ENCODE peak calls at places on chromosome 14, in seven cellular contexts. B is colonic mucosa, A is cardiac muscle cell, Z is tibial artery, J is A549, C is adrenal gland, K is stomach. F is an unnamed sample.

GRCh38 chr14:32217301-32217700 is 14.2 kb upstream of the RNU6-8 start:
- DNase-seq in A (no peak), C (no peak), B (no peak), Z (no peak), J (no peak), K (no peak), F (no peak)

GRCh38 chr14:102644523-102644922 is 52.1 kb downstream of the RCOR1 start:
- DNase-seq in A (no peak), J (no peak), C (no peak), B (no peak), K (no peak), Z (no peak), F (no peak)

GRCh38 chr14:67418368-67419174 is 6.6 kb upstream of the PLEK2 start:
- DNase-seq in K (peak), Z (no peak), C (no peak), B (peak), J (peak), A (no peak), F (no peak)

GRCh38 chr14:60116181-60116580 is 24.5 kb downstream of the PCNX4 start:
- DNase-seq in K (no peak), Z (no peak), J (no peak), A (no peak), C (no peak), B (no peak), F (no peak)

GRCh38 chr14:49621114-49621881 is 699 bp downstream of the MGAT2 start:
- DNase-seq in A (peak), C (peak), K (peak), B (peak), Z (peak), J (peak), F (peak)

GRCh38 chr14:75578099-75578785 is at the start of gene FLVCR2:
- DNase-seq in C (peak), A (peak), J (peak), B (peak), K (peak), Z (peak), F (peak)

GRCh38 chr14:57052705-57053302 is 215.9 kb downstream of the EXOC5 start:
- DNase-seq in A (no peak), B (no peak), J (no peak), Z (no peak), C (no peak), K (no peak), F (no peak)

GRCh38 chr14:28461379-28461778 is 305.2 kb upstream of the FOXG1 start:
- DNase-seq in A (peak), Z (no peak), J (peak), B (no peak), C (no peak), K (no peak), F (no peak)

GRCh38 chr14:99212646-99213045 is 59.4 kb downstream of the BCL11B start:
- DNase-seq in J (no peak), Z (no peak), B (no peak), K (no peak), A (no peak), C (no peak), F (no peak)

GRCh38 chr14:104101086-104101621 is 15.7 kb downstream of the ASPG start:
- DNase-seq in J (no peak), Z (no peak), B (peak), A (no peak), C (no peak), K (peak), F (peak)

GRCh38 chr14:22432348-22432976 is 156.6 kb downstream of the DAD1 start:
- DNase-seq in B (peak), K (peak), A (peak), J (peak), C (peak), Z (peak), F (no peak)

GRCh38 chr14:65224799-65225198 is 122.5 kb upstream of the MAX start:
- DNase-seq in B (no peak), Z (no peak), K (peak), C (no peak), A (peak), J (no peak), F (no peak)

GRCh38 chr14:62592877-62593276 is 452.4 kb downstream of the KCNH5 start:
- DNase-seq in K (no peak), A (no peak), J (peak), Z (no peak), B (no peak), C (no peak), F (no peak)

GRCh38 chr14:24252289-24253124 is 10.1 kb upstream of the TINF2 start:
- DNase-seq in A (no peak), J (no peak), B (no peak), Z (no peak), C (no peak), K (no peak), F (no peak)

GRCh38 chr14:65847065-65847847 is 434.7 kb downstream of the FUT8 start:
- DNase-seq in K (no peak), J (no peak), B (peak), Z (no peak), C (peak), A (no peak), F (no peak)

GRCh38 chr14:89164168-89165074 is 252.6 kb downstream of the FOXN3 start:
- DNase-seq in Z (no peak), J (no peak), A (no peak), K (no peak), C (no peak), B (no peak), F (no peak)
- H3K27ac ChIP-seq in Z (peak), J (no peak), A (no peak), K (peak), C (no peak), B (peak), F (no peak)

DNA sequence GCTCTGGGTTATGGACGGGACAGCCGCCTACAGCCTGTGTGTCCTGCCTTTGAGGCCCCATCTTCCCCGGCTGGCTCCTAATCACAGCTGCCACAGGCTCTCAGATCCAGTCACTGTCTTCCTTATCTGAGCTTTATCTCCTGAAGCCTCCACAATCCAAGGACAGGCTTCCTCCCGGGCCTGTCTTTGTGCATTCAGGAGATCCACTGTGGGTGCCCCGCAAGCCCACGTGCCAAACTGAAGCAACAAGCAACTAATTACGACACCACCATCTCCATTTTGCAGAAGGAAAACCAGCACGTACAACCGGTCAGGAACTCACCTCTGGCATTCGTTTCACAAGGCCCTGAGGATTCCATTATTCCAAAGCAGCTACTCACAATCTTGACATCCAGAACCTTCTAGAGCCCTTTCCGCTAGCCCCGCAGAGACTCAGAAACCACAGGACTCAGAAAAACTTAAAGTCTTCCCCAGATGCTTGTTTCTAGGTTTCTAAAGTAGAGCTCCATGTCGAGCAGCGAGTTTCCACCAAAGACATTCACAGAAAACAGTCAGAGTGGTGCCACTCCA is 14.0 kb downstream of the SYNE3 start:
- DNase-seq in A (no peak), K (no peak), C (peak), B (no peak), J (no peak), Z (no peak), F (no peak)
- H3K27ac ChIP-seq in A (no peak), K (no peak), C (peak), B (no peak), J (no peak), Z (no peak), F (no peak)

DNA sequence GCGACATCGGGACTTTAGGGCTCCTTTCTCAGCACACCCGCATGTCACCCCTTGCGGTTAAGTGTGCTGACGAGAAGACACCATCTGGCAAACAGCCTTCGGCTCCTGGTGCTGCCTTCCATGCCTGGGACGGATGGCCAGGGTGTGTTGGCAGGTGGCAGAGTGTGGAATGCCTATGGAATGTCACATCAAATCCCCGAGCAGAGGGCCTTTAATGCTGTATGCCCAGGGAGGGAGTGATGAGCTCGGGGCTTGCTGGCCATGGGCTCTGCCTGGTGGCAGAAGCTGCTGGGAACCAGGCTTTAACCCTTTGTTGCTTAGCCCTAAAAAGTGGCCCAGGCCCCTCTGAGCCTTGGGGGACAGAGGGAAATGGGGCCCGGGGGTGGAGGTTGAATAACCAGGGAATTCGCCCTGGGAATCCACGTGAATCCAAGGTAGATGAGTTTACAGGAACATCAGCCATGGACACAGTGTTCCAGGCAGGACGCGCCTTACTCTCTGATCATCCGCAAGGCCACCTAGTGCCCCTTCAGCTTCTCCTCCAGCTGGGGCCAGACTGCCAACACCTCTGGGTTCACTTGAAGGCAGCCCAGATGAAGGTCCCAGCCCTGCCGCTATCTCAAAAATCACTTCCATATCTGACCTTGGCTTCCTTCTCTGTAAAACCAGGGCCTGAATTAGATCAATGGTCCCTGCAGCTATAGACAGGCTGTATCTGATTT is 17.4 kb downstream of the FAM181A start:
- DNase-seq in K (no peak), C (peak), J (no peak), A (no peak), B (no peak), Z (no peak), F (no peak)
- H3K27ac ChIP-seq in K (peak), C (no peak), J (no peak), A (peak), B (no peak), Z (no peak), F (no peak)

GRCh38 chr14:58245562-58245961 is 919 bp downstream of the PSMA3 start:
- DNase-seq in J (no peak), Z (no peak), C (no peak), B (no peak), K (no peak), A (no peak), F (no peak)
- H3K27ac ChIP-seq in J (peak), Z (peak), C (peak), B (peak), K (peak), A (peak), F (no peak)

DNA sequence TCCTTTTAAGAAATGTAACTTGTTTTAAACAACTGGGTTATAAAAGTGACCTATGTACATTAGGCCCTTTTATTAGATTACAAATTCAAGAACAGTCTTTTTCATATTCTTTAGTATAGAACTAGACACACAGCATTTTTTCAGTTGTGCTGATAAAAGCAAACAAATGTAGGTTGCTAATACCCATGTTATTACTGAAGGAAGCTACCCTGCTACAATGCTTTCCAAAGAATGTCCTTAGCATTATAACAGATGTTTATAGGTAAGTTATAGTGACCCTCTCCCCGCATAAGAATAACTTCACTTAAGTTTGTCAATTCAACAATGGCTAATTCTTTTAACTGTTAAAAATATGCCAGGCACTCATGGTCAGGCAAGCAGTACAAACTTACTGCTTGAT is 17.9 kb downstream of the RTRAF start:
- DNase-seq in B (no peak), K (no peak), J (no peak), A (no peak), C (no peak), Z (no peak), F (no peak)
- H3K27ac ChIP-seq in B (no peak), K (no peak), J (no peak), A (peak), C (no peak), Z (no peak), F (no peak)

DNA sequence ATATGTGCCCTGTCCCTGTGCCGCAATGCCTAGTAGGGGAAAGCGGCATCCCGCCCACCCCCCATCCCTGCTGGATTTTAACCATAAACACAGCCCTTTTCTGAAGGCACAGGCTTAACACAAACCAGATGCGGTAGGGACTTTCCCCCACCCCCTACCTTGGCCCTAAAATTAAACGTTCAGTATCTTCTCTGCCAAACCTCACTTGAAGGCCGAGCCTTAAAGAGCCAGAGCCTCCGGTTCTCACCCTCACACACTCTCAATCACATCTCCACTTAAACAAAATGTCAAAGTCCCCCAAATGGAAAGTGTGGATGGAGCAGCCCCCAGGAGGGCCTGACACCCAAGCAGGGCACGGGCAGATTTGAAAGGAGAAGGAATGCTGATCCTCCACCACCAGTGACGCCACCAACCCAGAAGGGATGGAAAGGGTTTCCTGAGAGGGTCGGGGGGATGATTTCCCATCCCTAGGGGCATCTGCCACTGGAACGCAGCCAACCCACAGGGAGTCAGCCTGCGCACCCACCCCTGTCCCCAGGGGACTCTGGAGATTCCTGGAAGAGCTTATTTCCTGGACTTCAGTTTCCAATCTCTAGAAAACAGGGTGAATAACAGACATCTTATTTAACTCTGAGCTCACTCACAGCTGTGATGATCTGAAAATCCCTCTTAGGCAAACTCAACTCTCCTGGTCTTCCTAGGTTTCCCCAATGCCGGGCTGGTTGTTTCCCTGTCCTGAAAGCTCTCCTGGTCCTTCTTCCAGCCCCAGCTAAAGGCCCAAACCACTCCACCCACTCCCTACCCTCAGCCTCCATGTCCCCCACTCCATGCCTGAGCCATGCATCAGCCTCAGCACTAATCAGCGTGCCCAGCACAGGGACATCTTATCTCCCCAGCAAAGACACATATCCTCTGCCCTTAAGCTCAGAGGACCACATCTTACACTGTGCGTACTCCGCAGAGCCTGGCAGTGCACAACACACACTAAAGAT is 26.3 kb downstream of the ACTN1 start:
- DNase-seq in C (no peak), J (no peak), B (no peak), Z (no peak), K (no peak), A (peak), F (peak)
- H3K27ac ChIP-seq in C (no peak), J (peak), B (peak), Z (peak), K (peak), A (peak), F (peak)

DNA sequence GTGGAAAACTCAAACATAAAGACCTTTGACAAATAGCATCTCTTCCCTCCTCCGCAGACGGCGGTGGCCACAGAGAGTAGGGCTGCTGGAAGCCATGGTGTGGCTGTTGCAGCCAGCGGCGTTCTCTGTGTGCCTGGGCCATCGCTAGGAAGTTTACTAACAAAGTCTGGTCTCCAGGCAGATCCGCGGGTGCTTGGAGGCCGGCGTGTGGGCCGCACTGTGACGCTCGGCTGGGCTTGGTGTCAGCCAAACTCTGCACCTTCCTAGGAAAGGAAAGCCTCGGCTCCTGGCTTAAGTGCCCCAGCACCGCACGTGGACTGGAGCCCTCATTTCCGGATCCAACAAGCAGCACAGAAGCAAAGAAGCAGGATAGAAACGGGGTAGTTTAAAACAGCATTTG is 65.5 kb downstream of the CCDC88C start:
- DNase-seq in C (no peak), B (no peak), J (no peak), A (peak), Z (no peak), K (peak), F (peak)
- H3K27ac ChIP-seq in C (no peak), B (peak), J (no peak), A (no peak), Z (no peak), K (peak), F (no peak)

DNA sequence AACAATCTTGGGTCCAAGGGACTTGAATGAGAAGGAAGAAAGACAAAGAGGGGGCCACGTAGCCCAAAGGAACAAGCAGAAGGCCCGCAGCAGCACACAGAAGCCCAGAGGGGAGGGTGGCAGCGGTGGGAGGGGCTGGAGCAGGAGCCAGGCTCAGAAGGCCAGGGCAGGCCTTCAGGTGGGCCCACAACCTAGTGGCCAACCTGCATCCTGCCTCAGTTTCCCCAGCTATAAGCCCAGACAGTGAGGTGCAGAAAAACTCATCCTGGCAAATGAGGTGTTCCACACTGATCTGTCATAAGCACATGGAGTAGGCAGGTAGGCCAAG is 34.1 kb downstream of the LTBP2 start:
- DNase-seq in A (no peak), K (no peak), J (no peak), B (no peak), C (no peak), Z (no peak), F (peak)
- H3K27ac ChIP-seq in A (no peak), K (peak), J (peak), B (no peak), C (peak), Z (peak), F (no peak)

F was measured in ovary.